ENCODE peak calls at places on chromosomes 13 and 19, in eight cellular contexts. R is adrenal gland, C is GM23338, F is thoracic aorta, S is heart right ventricle, Z is left ventricle myocardium inferior, V is left lung, M is transverse colon. B is an unnamed sample.

GRCh38 chr19:7450243-7451223 is 38.3 kb downstream of the PEX11G start:
- DNase-seq in R (no peak), C (no peak), F (no peak), S (no peak), Z (no peak), V (no peak), M (no peak), B (no peak)

GRCh38 chr19:48818234-48818823 is 7.5 kb upstream of the BCAT2 start:
- DNase-seq in R (no peak), C (no peak), F (no peak), S (no peak), Z (no peak), V (no peak), M (peak; percentile 41), B (no peak)

GRCh38 chr19:57613941-57614743 is at the start of gene ZNF134:
- DNase-seq in R (peak; percentile 90), C (peak; percentile 97), F (peak; percentile 49), S (peak; percentile 93), Z (peak; percentile 93), V (peak; percentile 96), M (peak; percentile 94), B (peak; percentile 85)

GRCh38 chr13:27919299-27919933 is 384 bp upstream of the PDX1 start:
- DNase-seq in R (no peak), C (no peak), F (no peak), S (no peak), Z (no peak), V (no peak), M (no peak), B (no peak)

GRCh38 chr19:5356918-5357317 is 16.3 kb upstream of the PTPRS start:
- DNase-seq in R (peak; percentile 74), C (no peak), F (no peak), S (no peak), Z (no peak), V (no peak), M (no peak), B (no peak)

GRCh38 chr13:44759723-44760360 is 183.7 kb upstream of the TSC22D1 start:
- DNase-seq in R (no peak), C (no peak), F (no peak), S (no peak), Z (peak; percentile 19), V (no peak), M (no peak), B (no peak)

GRCh38 chr13:27481766-27482165 is 31.4 kb upstream of the MTIF3 start:
- DNase-seq in R (peak; percentile 23), C (peak; percentile 90), F (no peak), S (no peak), Z (peak; percentile 25), V (peak; percentile 86), M (peak; percentile 51), B (peak; percentile 26)

GRCh38 chr19:34317311-34317927 is 47.6 kb upstream of the GPI start:
- DNase-seq in R (no peak), C (no peak), F (no peak), S (no peak), Z (no peak), V (no peak), M (peak; percentile 28), B (no peak)

GRCh38 chr19:18292460-18292809 is 11.0 kb upstream of the JUND start:
- DNase-seq in R (no peak), C (peak; percentile 70), F (no peak), S (no peak), Z (no peak), V (no peak), M (no peak), B (no peak)

GRCh38 chr13:44451651-44452050 is 78.0 kb downstream of the SERP2 start:
- DNase-seq in R (no peak), C (no peak), F (no peak), S (no peak), Z (no peak), V (no peak), M (no peak), B (no peak)

GRCh38 chr19:55647732-55648656 is at the start of gene CCDC106:
- DNase-seq in R (peak; percentile 69), C (peak; percentile 96), F (no peak), S (peak; percentile 71), Z (peak; percentile 74), V (peak; percentile 85), M (peak; percentile 72), B (peak; percentile 81)

GRCh38 chr19:41421314-41421713 is 5.9 kb downstream of the B3GNT8 start:
- DNase-seq in R (no peak), C (no peak), F (no peak), S (no peak), Z (no peak), V (peak; percentile 42), M (peak; percentile 66), B (no peak)

GRCh38 chr19:34974631-34975030 is 10.6 kb upstream of the ZNF792 start:
- DNase-seq in R (no peak), C (no peak), F (no peak), S (no peak), Z (no peak), V (no peak), M (no peak), B (no peak)

GRCh38 chr19:5963855-5964254 is 14.1 kb downstream of the RANBP3 start:
- DNase-seq in R (no peak), C (no peak), F (no peak), S (no peak), Z (no peak), V (no peak), M (no peak), B (no peak)

GRCh38 chr13:31951215-31951678 is 80.3 kb upstream of the FRY start:
- DNase-seq in R (no peak), C (no peak), F (no peak), S (peak; percentile 59), Z (peak; percentile 65), V (peak; percentile 91), M (peak; percentile 48), B (no peak)

GRCh38 chr13:20851844-20852402 is 50.6 kb downstream of the XPO4 start:
- DNase-seq in R (no peak), C (no peak), F (no peak), S (no peak), Z (no peak), V (no peak), M (no peak), B (no peak)

GRCh38 chr19:55590621-55591020 is 8.7 kb downstream of the FIZ1 start:
- DNase-seq in R (no peak), C (peak; percentile 84), F (no peak), S (no peak), Z (no peak), V (no peak), M (no peak), B (no peak)

GRCh38 chr13:108993346-108993745 is 363.9 kb downstream of the MYO16 start:
- DNase-seq in R (no peak), C (no peak), F (no peak), S (no peak), Z (no peak), V (no peak), M (no peak), B (no peak)

GRCh38 chr19:49458567-49458903 is 5.5 kb downstream of the ALDH16A1 start:
- DNase-seq in R (no peak), C (no peak), F (no peak), S (no peak), Z (no peak), V (no peak), M (no peak), B (no peak)

GRCh38 chr13:112519517-112520060 is 68.4 kb downstream of the TUBGCP3 start:
- DNase-seq in R (no peak), C (no peak), F (no peak), S (no peak), Z (no peak), V (no peak), M (no peak), B (no peak)
- H3K36me3 ChIP-seq in R (no peaks in the 10 kb centered on the region), C (peaks cover 28% of the 10 kb centered on the region), F (peaks cover 45% of the 10 kb centered on the region), S (peaks cover 100% of the 10 kb centered on the region), Z (peaks cover 93% of the 10 kb centered on the region), V (no peaks in the 10 kb centered on the region), M (peaks cover 18% of the 10 kb centered on the region), B (no peaks in the 10 kb centered on the region)

GRCh38 chr13:33125821-33126570 is 109.8 kb downstream of the KL start:
- DNase-seq in R (peak; percentile 72), C (peak; percentile 15), F (peak; percentile 30), S (peak; percentile 41), Z (peak; percentile 61), V (no peak), M (no peak), B (peak; percentile 86)
- H3K27ac ChIP-seq in R (peak overlapping the region; percentile 90), C (no peak overlapping the region), F (peak overlapping the region; percentile 78), S (peak overlapping the region; percentile 84), Z (peak overlapping the region; percentile 83), V (peak overlapping the region; percentile 72), M (peak overlapping the region; percentile 78), B (peak overlapping the region; percentile 83)

DNA sequence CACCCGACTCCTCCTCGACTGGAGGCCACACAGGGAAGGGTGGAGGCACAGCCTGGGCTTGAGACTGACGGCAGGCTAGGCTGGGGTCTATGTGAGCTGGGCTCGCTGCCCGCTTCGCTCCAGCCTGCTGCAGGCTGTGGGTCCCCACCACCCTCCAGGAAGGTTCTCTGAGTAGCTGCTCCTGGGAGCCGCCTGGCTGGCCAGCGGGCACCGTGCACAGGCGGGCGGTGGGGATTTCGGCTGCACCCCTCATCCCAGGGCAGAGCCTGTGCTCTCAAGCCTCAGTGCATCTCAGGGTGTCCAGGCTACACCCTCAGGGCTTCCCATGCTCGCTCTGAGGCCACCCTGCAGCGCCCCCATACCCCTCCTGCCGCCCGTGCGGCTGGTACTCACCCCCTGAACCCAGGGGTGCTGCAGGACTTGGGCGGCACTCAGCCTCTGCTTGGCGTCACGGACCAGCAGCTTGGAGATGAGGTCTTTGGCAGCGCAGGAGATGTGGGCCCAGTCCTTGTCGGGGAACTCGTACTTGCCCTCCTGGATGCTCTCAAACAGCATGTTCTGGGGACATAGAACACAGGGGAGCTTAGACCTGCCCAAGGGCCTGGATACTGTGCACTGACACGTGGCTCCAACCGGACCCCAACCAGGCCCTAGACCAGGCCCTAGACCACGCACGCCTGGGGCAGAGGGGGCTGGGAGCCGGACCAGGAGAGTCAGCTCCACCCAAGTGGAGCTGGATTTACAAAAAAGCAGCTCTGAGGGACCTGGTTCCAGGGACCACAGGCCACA is 10.2 kb downstream of the MKNK2 start:
- DNase-seq in R (peak; percentile 35), C (no peak), F (no peak), S (no peak), Z (no peak), V (peak; percentile 75), M (no peak), B (no peak)
- H3K36me3 ChIP-seq in R (no peaks in the 10 kb centered on the region), C (peaks cover 8% of the 10 kb centered on the region), F (peaks cover 54% of the 10 kb centered on the region), S (peaks cover 73% of the 10 kb centered on the region), Z (peaks cover 67% of the 10 kb centered on the region), V (peaks cover 12% of the 10 kb centered on the region), M (peaks cover 23% of the 10 kb centered on the region), B (no peaks in the 10 kb centered on the region)

GRCh38 chr13:48434203-48434602 is 21.3 kb upstream of the LPAR6 start:
- DNase-seq in R (no peak), C (no peak), F (no peak), S (no peak), Z (no peak), V (no peak), M (no peak), B (no peak)

GRCh38 chr13:48429886-48430285 is 17.0 kb upstream of the LPAR6 start:
- DNase-seq in R (no peak), C (no peak), F (no peak), S (no peak), Z (no peak), V (no peak), M (no peak), B (no peak)

GRCh38 chr13:48431431-48431830 is 18.5 kb upstream of the LPAR6 start:
- DNase-seq in R (no peak), C (no peak), F (no peak), S (no peak), Z (no peak), V (no peak), M (no peak), B (no peak)

GRCh38 chr13:48429036-48429435 is 16.1 kb upstream of the LPAR6 start:
- DNase-seq in R (no peak), C (no peak), F (no peak), S (no peak), Z (no peak), V (no peak), M (no peak), B (no peak)

GRCh38 chr13:48431987-48432615 is 19.2 kb upstream of the LPAR6 start:
- DNase-seq in R (no peak), C (no peak), F (no peak), S (no peak), Z (no peak), V (no peak), M (no peak), B (no peak)
- H3K27ac ChIP-seq in R (no peak overlapping the region), C (no peak overlapping the region), F (peak overlapping the region; percentile 18), S (peak overlapping the region; percentile 12), Z (peak overlapping the region; percentile 63), V (peak overlapping the region; percentile 50), M (no peak overlapping the region), B (peak overlapping the region; percentile 82)

B was measured in uterus.